ENCODE peak calls at places on chromosomes 12 and 14, in eight cellular contexts. J is body of pancreas, S is left lung, C is brain microvascular endothelial cell, O is caudate nucleus, W is cardiac muscle cell, F is coronary artery, K is PC-9. I is an unnamed sample.

GRCh38 chr14:88476825-88477224 is 78.0 kb downstream of the PTPN21 start:
- DNase-seq in J (no peak), S (no peak), C (no peak), O (no peak), W (no peak), F (no peak), K (no peak), I (no peak)

GRCh38 chr12:84658877-84659276 is 253.7 kb downstream of the SLC6A15 start:
- DNase-seq in J (no peak), S (no peak), C (no peak), O (no peak), W (no peak), F (no peak), K (no peak), I (no peak)

GRCh38 chr14:90649096-90649495 is 167.1 kb downstream of the TTC7B start:
- DNase-seq in J (no peak), S (no peak), C (peak; percentile 35), O (no peak), W (peak; percentile 65), F (no peak), K (no peak), I (no peak)

GRCh38 chr12:68477256-68477655 is 133.4 kb upstream of the RAP1B start:
- DNase-seq in J (no peak), S (no peak), C (no peak), O (no peak), W (no peak), F (no peak), K (no peak), I (no peak)

GRCh38 chr14:86954623-86955022 is 1038.4 kb downstream of the GALC start:
- DNase-seq in J (no peak), S (no peak), C (no peak), O (no peak), W (no peak), F (no peak), K (no peak), I (no peak)

GRCh38 chr14:79356040-79356439 is 855.3 kb downstream of the DIO2 start:
- DNase-seq in J (no peak), S (no peak), C (no peak), O (no peak), W (no peak), F (no peak), K (no peak), I (no peak)

GRCh38 chr14:81164167-81164774 is 56.5 kb downstream of the GTF2A1 start:
- DNase-seq in J (peak; percentile 72), S (peak; percentile 61), C (peak; percentile 81), O (no peak), W (peak; percentile 73), F (no peak), K (peak; percentile 35), I (peak; percentile 78)

GRCh38 chr12:69555461-69555860 is 29.8 kb upstream of the CCT2 start:
- DNase-seq in J (no peak), S (no peak), C (peak; percentile 81), O (no peak), W (peak; percentile 21), F (no peak), K (no peak), I (peak; percentile 50)

GRCh38 chr12:32896438-32897275 is at the start of gene PKP2:
- DNase-seq in J (peak; percentile 92), S (peak; percentile 75), C (no peak), O (no peak), W (peak; percentile 69), F (no peak), K (peak; percentile 100), I (peak; percentile 80)

GRCh38 chr12:45674583-45674982 is 54.9 kb upstream of the ARID2 start:
- DNase-seq in J (no peak), S (peak; percentile 79), C (peak; percentile 95), O (no peak), W (peak; percentile 93), F (no peak), K (peak; percentile 80), I (peak; percentile 8)

GRCh38 chr12:110079477-110080400 is 31.4 kb upstream of the C12orf76 start:
- DNase-seq in J (peak; percentile 18), S (peak; percentile 64), C (no peak), O (peak; percentile 83), W (peak; percentile 72), F (no peak), K (no peak), I (no peak)
- H3K27ac ChIP-seq in J (no peak overlapping the region), S (peak overlapping the region; percentile 76), C (no peak overlapping the region), O (peak overlapping the region; percentile 98), W (peak overlapping the region; percentile 70), F (no peak overlapping the region), K (no peak overlapping the region), I (no peak overlapping the region)

GRCh38 chr14:100192250-100192671 is 32.8 kb upstream of the DEGS2 start:
- DNase-seq in J (peak; percentile 32), S (no peak), C (no peak), O (no peak), W (peak; percentile 17), F (no peak), K (no peak), I (no peak)
- H3K27ac ChIP-seq in J (peak overlapping the region; percentile 82), S (peak overlapping the region; percentile 85), C (peak overlapping the region; percentile 47), O (peak overlapping the region; percentile 95), W (peak overlapping the region; percentile 80), F (peak overlapping the region; percentile 92), K (peak overlapping the region; percentile 51), I (peak overlapping the region; percentile 59)

GRCh38 chr14:103110681-103111296 is 12.5 kb upstream of the TNFAIP2 start:
- DNase-seq in J (no peak), S (no peak), C (no peak), O (no peak), W (peak; percentile 58), F (no peak), K (peak; percentile 93), I (no peak)

GRCh38 chr14:103113774-103114173 is 9.5 kb upstream of the TNFAIP2 start:
- DNase-seq in J (no peak), S (no peak), C (no peak), O (no peak), W (no peak), F (no peak), K (no peak), I (no peak)

GRCh38 chr14:103111297-103111981 is 11.8 kb upstream of the TNFAIP2 start:
- DNase-seq in J (peak; percentile 57), S (no peak), C (no peak), O (no peak), W (no peak), F (no peak), K (peak; percentile 99), I (no peak)

GRCh38 chr14:103113303-103113702 is 10.0 kb upstream of the TNFAIP2 start:
- DNase-seq in J (no peak), S (no peak), C (no peak), O (no peak), W (no peak), F (no peak), K (no peak), I (no peak)

GRCh38 chr14:103112488-103113243 is 10.6 kb upstream of the TNFAIP2 start:
- DNase-seq in J (no peak), S (no peak), C (no peak), O (no peak), W (no peak), F (no peak), K (no peak), I (no peak)
- H3K27ac ChIP-seq in J (peak overlapping the region; percentile 61), S (no peak overlapping the region), C (no peak overlapping the region), O (no peak overlapping the region), W (no peak overlapping the region), F (no peak overlapping the region), K (peak overlapping the region; percentile 90), I (no peak overlapping the region)

GRCh38 chr14:51236314-51236713 is 3.7 kb upstream of the TMX1 start:
- DNase-seq in J (no peak), S (no peak), C (peak; percentile 44), O (no peak), W (peak; percentile 55), F (no peak), K (no peak), I (peak; percentile 10)

GRCh38 chr14:51240804-51241380 is 845 bp downstream of the TMX1 start:
- DNase-seq in J (no peak), S (no peak), C (no peak), O (no peak), W (no peak), F (no peak), K (no peak), I (no peak)

GRCh38 chr14:51244591-51244990 is 4.5 kb downstream of the TMX1 start:
- DNase-seq in J (no peak), S (no peak), C (no peak), O (no peak), W (no peak), F (no peak), K (no peak), I (no peak)

GRCh38 chr14:51242545-51243490 is 2.8 kb downstream of the TMX1 start:
- DNase-seq in J (no peak), S (no peak), C (no peak), O (no peak), W (no peak), F (no peak), K (no peak), I (no peak)

GRCh38 chr14:51239813-51240803 is at the start of gene TMX1:
- DNase-seq in J (peak; percentile 99), S (peak; percentile 97), C (peak; percentile 98), O (peak; percentile 93), W (peak; percentile 99), F (peak; percentile 97), K (peak; percentile 94), I (peak; percentile 84)
- H3K27ac ChIP-seq in J (peak within 1 kb of the TSS; percentile 54), S (peak within 1 kb of the TSS; percentile 71), C (peak within 1 kb of the TSS; percentile 38), O (peak within 1 kb of the TSS; percentile 87), W (peak within 1 kb of the TSS; percentile 80), F (peak within 1 kb of the TSS; percentile 73), K (no peak within 1 kb of the TSS), I (peak within 1 kb of the TSS; percentile 34)

GRCh38 chr14:105326568-105326867 is 12.0 kb downstream of the PACS2 start:
- DNase-seq in J (no peak), S (no peak), C (no peak), O (no peak), W (no peak), F (no peak), K (no peak), I (no peak)

GRCh38 chr14:105328070-105328677 is 13.6 kb downstream of the PACS2 start:
- DNase-seq in J (no peak), S (no peak), C (no peak), O (no peak), W (no peak), F (no peak), K (no peak), I (no peak)

GRCh38 chr14:105328678-105329390 is 14.3 kb downstream of the PACS2 start:
- DNase-seq in J (no peak), S (no peak), C (no peak), O (no peak), W (no peak), F (no peak), K (no peak), I (no peak)

GRCh38 chr14:105325716-105326567 is 11.4 kb downstream of the PACS2 start:
- DNase-seq in J (no peak), S (no peak), C (no peak), O (no peak), W (no peak), F (peak; percentile 70), K (no peak), I (no peak)

GRCh38 chr14:105326891-105327694 is 12.5 kb downstream of the PACS2 start:
- DNase-seq in J (no peak), S (no peak), C (no peak), O (no peak), W (no peak), F (peak; percentile 63), K (no peak), I (no peak)
- H3K27ac ChIP-seq in J (no peak overlapping the region), S (no peak overlapping the region), C (no peak overlapping the region), O (no peak overlapping the region), W (peak overlapping the region; percentile 16), F (no peak overlapping the region), K (no peak overlapping the region), I (no peak overlapping the region)

I was measured in epithelial cell of prostate.